ENCODE peak calls at places on chromosomes 6 and 20, in seven cellular contexts. T is aorta, K is HT1080, C is amniotic epithelial cell, Q is left cardiac atrium, I is mammary epithelial cell, E is tibial artery. Z is an unnamed sample.

GRCh38 chr6:2203264-2203663 is 42.1 kb downstream of the GMDS start:
- DNase-seq in K (no peak), Q (no peak), C (no peak), I (no peak), T (no peak), E (no peak), Z (no peak)

GRCh38 chr6:167558213-167558869 is 233.5 kb downstream of the TTLL2 start:
- DNase-seq in I (no peak), K (no peak), C (no peak), T (no peak), Q (no peak), E (no peak), Z (no peak)

GRCh38 chr6:153511896-153512496 is 380.9 kb upstream of the RGS17 start:
- DNase-seq in T (no peak), Q (no peak), C (peak; percentile 19), I (peak; percentile 25), E (no peak), K (peak; percentile 23), Z (peak; percentile 45)

GRCh38 chr6:42702200-42702599 is 20.2 kb downstream of the PRPH2 start:
- DNase-seq in C (peak; percentile 89), E (no peak), Q (no peak), K (peak; percentile 94), T (no peak), I (peak; percentile 63), Z (no peak)

GRCh38 chr20:48772183-48772976 is 55.4 kb downstream of the PREX1 start:
- DNase-seq in K (no peak), T (no peak), I (no peak), E (peak; percentile 78), C (no peak), Q (peak; percentile 60), Z (no peak)

GRCh38 chr6:104201557-104201956 is 658.2 kb downstream of the HACE1 start:
- DNase-seq in Q (no peak), C (no peak), I (no peak), K (peak; percentile 18), E (no peak), T (no peak), Z (no peak)

GRCh38 chr6:22078802-22079545 is 217.9 kb downstream of the PRL start:
- DNase-seq in T (no peak), C (no peak), Q (no peak), K (no peak), E (no peak), I (no peak), Z (no peak)

GRCh38 chr6:11328613-11329247 is 96.3 kb upstream of the NEDD9 start:
- DNase-seq in C (peak; percentile 60), T (no peak), K (no peak), E (no peak), Q (no peak), I (no peak), Z (no peak)

GRCh38 chr6:1389791-1390070 is 355 bp downstream of the FOXF2 start:
- DNase-seq in I (no peak), E (no peak), K (no peak), Q (no peak), T (no peak), C (no peak), Z (no peak)

GRCh38 chr6:147128056-147128455 is 76.2 kb upstream of the STXBP5 start:
- DNase-seq in C (no peak), Q (no peak), E (no peak), K (no peak), I (no peak), T (no peak), Z (no peak)

GRCh38 chr20:8183526-8183925 is 51.5 kb downstream of the PLCB1 start:
- DNase-seq in I (no peak), E (no peak), Q (no peak), K (no peak), T (no peak), C (peak; percentile 71), Z (no peak)

GRCh38 chr6:158993639-158994038 is 6.4 kb downstream of the RSPH3 start:
- DNase-seq in Q (no peak), T (no peak), E (no peak), K (no peak), I (no peak), C (no peak), Z (no peak)

GRCh38 chr20:53216856-53217576 is 244.9 kb downstream of the TSHZ2 start:
- DNase-seq in I (peak; percentile 37), T (peak; percentile 89), K (peak; percentile 16), E (peak; percentile 68), C (peak; percentile 10), Q (peak; percentile 72), Z (peak; percentile 92)

GRCh38 chr20:8127553-8128255 is 4.4 kb upstream of the PLCB1 start:
- DNase-seq in I (no peak), C (peak; percentile 77), Q (no peak), E (no peak), T (no peak), K (no peak), Z (no peak)

GRCh38 chr6:163209005-163209404 is 205.5 kb upstream of the QKI start:
- DNase-seq in K (no peak), C (no peak), Q (no peak), T (no peak), I (no peak), E (no peak), Z (no peak)

GRCh38 chr20:33812673-33813462 is 1.7 kb downstream of the CHMP4B start:
- DNase-seq in E (no peak), K (no peak), C (peak; percentile 29), Q (no peak), T (no peak), I (peak; percentile 31), Z (peak; percentile 76)

GRCh38 chr6:117317261-117317660 is 51.9 kb downstream of the VGLL2 start:
- DNase-seq in K (peak; percentile 22), Q (no peak), I (peak; percentile 19), C (peak; percentile 22), E (no peak), T (no peak), Z (peak; percentile 6)

GRCh38 chr6:28776269-28777146 is 147.3 kb downstream of the TRIM27 start:
- DNase-seq in E (no peak), I (no peak), K (no peak), Q (no peak), C (no peak), T (no peak), Z (no peak)

GRCh38 chr20:41697861-41698559 is 79.8 kb upstream of the CHD6 start:
- DNase-seq in K (peak; percentile 39), T (no peak), Q (no peak), E (no peak), I (peak; percentile 14), C (peak; percentile 35), Z (peak; percentile 71)

GRCh38 chr20:2759603-2760360 is 40.6 kb downstream of the CPXM1 start:
- DNase-seq in K (no peak), T (no peak), I (no peak), E (no peak), Q (no peak), C (no peak), Z (no peak)

GRCh38 chr6:99611148-99611547 is 4.5 kb downstream of the PRDM13 start:
- DNase-seq in E (no peak), Q (no peak), T (no peak), I (no peak), K (peak; percentile 19), C (no peak), Z (no peak)

GRCh38 chr20:34705008-34705382 is 851 bp downstream of the TP53INP2 start:
- DNase-seq in C (no peak), K (no peak), I (no peak), Q (no peak), E (no peak), T (no peak), Z (no peak)

GRCh38 chr6:151475653-151476523 is 17.9 kb upstream of the CCDC170 start:
- DNase-seq in T (no peak), K (peak; percentile 19), C (peak; percentile 79), Q (no peak), I (peak; percentile 17), E (no peak), Z (peak; percentile 63)

GRCh38 chr6:5989141-5989723 is 17.5 kb downstream of the NRN1 start:
- DNase-seq in K (no peak), I (no peak), C (no peak), E (no peak), Q (peak; percentile 42), T (no peak), Z (no peak)

GRCh38 chr6:39867592-39867991 is 66.7 kb downstream of the MOCS1 start:
- DNase-seq in E (peak; percentile 40), I (no peak), C (no peak), T (no peak), K (no peak), Q (no peak), Z (peak; percentile 10)

GRCh38 chr6:26197736-26198625 is 110.8 kb downstream of the HFE start:
- DNase-seq in Q (peak; percentile 44), C (no peak), I (peak; percentile 45), T (no peak), K (no peak), E (no peak), Z (peak; percentile 52)